ENCODE peak calls at places on chromosomes 5 and 9, in six cellular contexts. G is kidney glomerular epithelial cell; F is ureter; T is Calu3; M is globus pallidus; R is activated T-helper 1 cell treated with anti-CD3 and anti-CD28 coated beads, Interleukin-2, amount 50 U/mL, for 16 hours. J is an unnamed sample.

GRCh38 chr5:171379961-171380360 is 7.7 kb upstream of the NPM1 start:
- DNase-seq in G (no peak), F (no peak), T (no peak), M (no peak), R (no peak), J (no peak)

GRCh38 chr9:138075496-138075895 is 197.9 kb downstream of the CACNA1B start:
- DNase-seq in G (no peak), F (no peak), T (no peak), M (no peak), R (no peak), J (no peak)

GRCh38 chr5:172798422-172799215 is 27.6 kb upstream of the DUSP1 start:
- DNase-seq in G (peak; percentile 95), F (no peak), T (no peak), M (no peak), R (no peak), J (no peak)

GRCh38 chr9:110255417-110256141 is 728 bp downstream of the TXN start:
- DNase-seq in G (no peak), F (peak; percentile 74), T (peak; percentile 59), M (peak; percentile 26), R (no peak), J (no peak)

GRCh38 chr9:6930827-6931226 is 173.1 kb downstream of the KDM4C start:
- DNase-seq in G (no peak), F (no peak), T (no peak), M (no peak), R (no peak), J (no peak)

GRCh38 chr9:89007568-89007967 is 16.3 kb downstream of the S1PR3 start:
- DNase-seq in G (no peak), F (no peak), T (no peak), M (no peak), R (no peak), J (no peak)

GRCh38 chr5:134477462-134478245 is 47.8 kb upstream of the JADE2 start:
- DNase-seq in G (no peak), F (no peak), T (peak; percentile 34), M (no peak), R (no peak), J (no peak)

GRCh38 chr5:84286662-84287061 is 98.0 kb downstream of the EDIL3 start:
- DNase-seq in G (no peak), F (no peak), T (no peak), M (no peak), R (no peak), J (no peak)

GRCh38 chr9:137441289-137441934 is at the start of gene ENTPD8:
- DNase-seq in G (no peak), F (no peak), T (peak; percentile 71), M (no peak), R (no peak), J (peak; percentile 76)

GRCh38 chr9:96491079-96491879 is 41.3 kb downstream of the HABP4 start:
- DNase-seq in G (no peak), F (no peak), T (no peak), M (no peak), R (no peak), J (no peak)

GRCh38 chr5:76493190-76493837 is 90.2 kb downstream of the IQGAP2 start:
- DNase-seq in G (no peak), F (no peak), T (no peak), M (no peak), R (no peak), J (no peak)

GRCh38 chr9:115411993-115412452 is 294.1 kb upstream of the TNC start:
- DNase-seq in G (no peak), F (no peak), T (no peak), M (no peak), R (no peak), J (no peak)

GRCh38 chr9:113220467-113221002 is 542 bp downstream of the FKBP15 start:
- DNase-seq in G (no peak), F (no peak), T (no peak), M (no peak), R (no peak), J (no peak)

GRCh38 chr9:134492721-134493470 is 148.7 kb upstream of the COL5A1 start:
- DNase-seq in G (no peak), F (peak; percentile 40), T (no peak), M (no peak), R (no peak), J (no peak)

GRCh38 chr5:96177303-96177869 is 215.7 kb upstream of the ELL2 start:
- DNase-seq in G (no peak), F (peak; percentile 56), T (peak; percentile 55), M (no peak), R (no peak), J (no peak)

GRCh38 chr5:25963251-25964008 is 1075.0 kb downstream of the CDH9 start:
- DNase-seq in G (no peak), F (no peak), T (no peak), M (peak; percentile 70), R (no peak), J (no peak)

GRCh38 chr9:124256517-124257069 is 1.2 kb upstream of the NEK6 start:
- DNase-seq in G (peak; percentile 92), F (no peak), T (no peak), M (no peak), R (no peak), J (no peak)

GRCh38 chr9:95857122-95857521 is 18.4 kb upstream of the ERCC6L2 start:
- DNase-seq in G (no peak), F (no peak), T (peak; percentile 11), M (no peak), R (no peak), J (no peak)

GRCh38 chr5:14900661-14901461 is 29.3 kb upstream of the ANKH start:
- DNase-seq in G (no peak), F (no peak), T (no peak), M (no peak), R (no peak), J (no peak)

GRCh38 chr5:73838901-73839300 is 212.9 kb downstream of the ARHGEF28 start:
- DNase-seq in G (no peak), F (no peak), T (no peak), M (no peak), R (no peak), J (no peak)

GRCh38 chr5:7754997-7755596 is 95.8 kb downstream of the CFAP90 start:
- DNase-seq in G (no peak), F (no peak), T (peak; percentile 74), M (peak; percentile 45), R (no peak), J (peak; percentile 87)

GRCh38 chr9:104842698-104843097 is 78.8 kb downstream of the NIPSNAP3B start:
- DNase-seq in G (no peak), F (no peak), T (no peak), M (no peak), R (no peak), J (no peak)

GRCh38 chr5:36414869-36415282 is 113.2 kb upstream of the RANBP3L start:
- DNase-seq in G (peak; percentile 63), F (no peak), T (peak; percentile 9), M (peak; percentile 59), R (no peak), J (peak; percentile 91)

GRCh38 chr9:133065070-133065388 is 3.2 kb downstream of the CEL start:
- DNase-seq in G (no peak), F (no peak), T (no peak), M (no peak), R (no peak), J (no peak)

GRCh38 chr5:67248703-67249589 is 52.3 kb upstream of the CD180 start:
- DNase-seq in G (no peak), F (peak; percentile 78), T (no peak), M (no peak), R (no peak), J (no peak)

GRCh38 chr9:99135498-99135897 is 30.6 kb downstream of the TGFBR1 start:
- DNase-seq in G (no peak), F (no peak), T (no peak), M (no peak), R (no peak), J (no peak)

GRCh38 chr9:125785187-125785840 is 38.1 kb downstream of the PBX3 start:
- DNase-seq in G (no peak), F (no peak), T (no peak), M (no peak), R (no peak), J (no peak)

J was measured in NCI-H526.